ENCODE peak calls at places on chromosomes 16 and 17, in nine cellular contexts. One of them, this sample, is unnamed.

GRCh38 chr16:4663756-4664465 is 29.5 kb upstream of the NUDT16L1 start:
- DNase-seq in EL: no peak
- DNase-seq in NCI-H2081: no peak
- DNase-seq in hypothalamus: no peak
- DNase-seq in SK-N-SH: no peak
- DNase-seq in adipocyte: no peak
- DNase-seq in nephron progenitor cell: no peak
- DNase-seq in activated CD4-positive, alpha-beta T cell treated with anti-CD3 and anti-CD28 coated beads for 48 hours: no peak
- DNase-seq in stromal cell of bone marrow: no peak
- DNase-seq in this sample: no peak

GRCh38 chr17:79036609-79037008 is 12.6 kb downstream of the C1QTNF1 start:
- DNase-seq in stromal cell of bone marrow: peak; percentile 94
- DNase-seq in NCI-H2081: no peak
- DNase-seq in EL: peak; percentile 91
- DNase-seq in nephron progenitor cell: no peak
- DNase-seq in hypothalamus: no peak
- DNase-seq in adipocyte: peak; percentile 91
- DNase-seq in SK-N-SH: no peak
- DNase-seq in activated CD4-positive, alpha-beta T cell treated with anti-CD3 and anti-CD28 coated beads for 48 hours: no peak
- DNase-seq in this sample: no peak

GRCh38 chr17:29560306-29560705 is 6.5 kb downstream of the ABHD15 start:
- DNase-seq in EL: no peak
- DNase-seq in SK-N-SH: peak; percentile 63
- DNase-seq in stromal cell of bone marrow: no peak
- DNase-seq in activated CD4-positive, alpha-beta T cell treated with anti-CD3 and anti-CD28 coated beads for 48 hours: no peak
- DNase-seq in NCI-H2081: no peak
- DNase-seq in nephron progenitor cell: no peak
- DNase-seq in adipocyte: no peak
- DNase-seq in hypothalamus: no peak
- DNase-seq in this sample: no peak

GRCh38 chr16:87369117-87369775 is 14.3 kb downstream of the FBXO31 start:
- DNase-seq in SK-N-SH: no peak
- DNase-seq in activated CD4-positive, alpha-beta T cell treated with anti-CD3 and anti-CD28 coated beads for 48 hours: no peak
- DNase-seq in nephron progenitor cell: no peak
- DNase-seq in NCI-H2081: no peak
- DNase-seq in EL: no peak
- DNase-seq in hypothalamus: no peak
- DNase-seq in stromal cell of bone marrow: no peak
- DNase-seq in adipocyte: no peak
- DNase-seq in this sample: no peak

GRCh38 chr16:71894921-71895678 is at the start of gene IST1:
- DNase-seq in stromal cell of bone marrow: peak; percentile 97
- DNase-seq in SK-N-SH: peak; percentile 98
- DNase-seq in EL: peak; percentile 99
- DNase-seq in hypothalamus: peak; percentile 97
- DNase-seq in adipocyte: peak; percentile 100
- DNase-seq in NCI-H2081: peak; percentile 91
- DNase-seq in nephron progenitor cell: peak; percentile 96
- DNase-seq in activated CD4-positive, alpha-beta T cell treated with anti-CD3 and anti-CD28 coated beads for 48 hours: peak; percentile 99
- DNase-seq in this sample: peak; percentile 95

GRCh38 chr16:2487517-2487842 is 12.6 kb downstream of the TBC1D24 start:
- DNase-seq in hypothalamus: no peak
- DNase-seq in adipocyte: no peak
- DNase-seq in EL: no peak
- DNase-seq in activated CD4-positive, alpha-beta T cell treated with anti-CD3 and anti-CD28 coated beads for 48 hours: no peak
- DNase-seq in SK-N-SH: no peak
- DNase-seq in stromal cell of bone marrow: no peak
- DNase-seq in nephron progenitor cell: no peak
- DNase-seq in NCI-H2081: no peak
- DNase-seq in this sample: no peak

GRCh38 chr17:3913531-3914318 is 2.5 kb downstream of the P2RX1 start:
- DNase-seq in adipocyte: peak; percentile 85
- DNase-seq in nephron progenitor cell: peak; percentile 90
- DNase-seq in activated CD4-positive, alpha-beta T cell treated with anti-CD3 and anti-CD28 coated beads for 48 hours: peak; percentile 89
- DNase-seq in NCI-H2081: peak; percentile 60
- DNase-seq in EL: peak; percentile 78
- DNase-seq in stromal cell of bone marrow: no peak
- DNase-seq in SK-N-SH: peak; percentile 91
- DNase-seq in hypothalamus: peak; percentile 70
- DNase-seq in this sample: peak; percentile 79

GRCh38 chr16:7236824-7237410 is 95.7 kb upstream of the RBFOX1 start:
- DNase-seq in hypothalamus: no peak
- DNase-seq in SK-N-SH: peak; percentile 18
- DNase-seq in nephron progenitor cell: no peak
- DNase-seq in activated CD4-positive, alpha-beta T cell treated with anti-CD3 and anti-CD28 coated beads for 48 hours: no peak
- DNase-seq in adipocyte: no peak
- DNase-seq in stromal cell of bone marrow: no peak
- DNase-seq in EL: no peak
- DNase-seq in NCI-H2081: no peak
- DNase-seq in this sample: no peak

GRCh38 chr17:63950940-63951907 is 19.1 kb upstream of the CD79B start:
- DNase-seq in NCI-H2081: no peak
- DNase-seq in adipocyte: no peak
- DNase-seq in activated CD4-positive, alpha-beta T cell treated with anti-CD3 and anti-CD28 coated beads for 48 hours: peak; percentile 38
- DNase-seq in EL: no peak
- DNase-seq in hypothalamus: no peak
- DNase-seq in SK-N-SH: no peak
- DNase-seq in stromal cell of bone marrow: no peak
- DNase-seq in nephron progenitor cell: no peak
- DNase-seq in this sample: peak; percentile 67

GRCh38 chr16:19393226-19394074 is 24.2 kb upstream of the TMC5 start:
- DNase-seq in adipocyte: no peak
- DNase-seq in stromal cell of bone marrow: no peak
- DNase-seq in hypothalamus: no peak
- DNase-seq in EL: peak; percentile 43
- DNase-seq in nephron progenitor cell: no peak
- DNase-seq in SK-N-SH: no peak
- DNase-seq in activated CD4-positive, alpha-beta T cell treated with anti-CD3 and anti-CD28 coated beads for 48 hours: no peak
- DNase-seq in NCI-H2081: no peak
- DNase-seq in this sample: no peak

GRCh38 chr16:89633064-89633631 is 19.7 kb downstream of the DPEP1 start:
- DNase-seq in EL: peak; percentile 95
- DNase-seq in nephron progenitor cell: no peak
- DNase-seq in hypothalamus: no peak
- DNase-seq in stromal cell of bone marrow: peak; percentile 64
- DNase-seq in NCI-H2081: no peak
- DNase-seq in activated CD4-positive, alpha-beta T cell treated with anti-CD3 and anti-CD28 coated beads for 48 hours: no peak
- DNase-seq in adipocyte: peak; percentile 70
- DNase-seq in SK-N-SH: peak; percentile 67
- DNase-seq in this sample: peak; percentile 96

GRCh38 chr16:4684030-4684715 is 9.2 kb upstream of the NUDT16L1 start:
- DNase-seq in SK-N-SH: no peak
- DNase-seq in NCI-H2081: no peak
- DNase-seq in activated CD4-positive, alpha-beta T cell treated with anti-CD3 and anti-CD28 coated beads for 48 hours: no peak
- DNase-seq in EL: no peak
- DNase-seq in stromal cell of bone marrow: no peak
- DNase-seq in adipocyte: no peak
- DNase-seq in nephron progenitor cell: no peak
- DNase-seq in hypothalamus: no peak
- DNase-seq in this sample: no peak

GRCh38 chr17:14198013-14198412 is 38.6 kb downstream of the CDRT15 start:
- DNase-seq in EL: no peak
- DNase-seq in SK-N-SH: peak; percentile 79
- DNase-seq in hypothalamus: no peak
- DNase-seq in nephron progenitor cell: peak; percentile 22
- DNase-seq in activated CD4-positive, alpha-beta T cell treated with anti-CD3 and anti-CD28 coated beads for 48 hours: no peak
- DNase-seq in stromal cell of bone marrow: no peak
- DNase-seq in NCI-H2081: no peak
- DNase-seq in adipocyte: no peak
- DNase-seq in this sample: no peak

GRCh38 chr16:74601131-74601871 is 5.6 kb downstream of the GLG1 start:
- DNase-seq in nephron progenitor cell: no peak
- DNase-seq in hypothalamus: no peak
- DNase-seq in SK-N-SH: peak; percentile 30
- DNase-seq in stromal cell of bone marrow: no peak
- DNase-seq in NCI-H2081: no peak
- DNase-seq in activated CD4-positive, alpha-beta T cell treated with anti-CD3 and anti-CD28 coated beads for 48 hours: peak; percentile 68
- DNase-seq in adipocyte: no peak
- DNase-seq in EL: no peak
- DNase-seq in this sample: no peak

GRCh38 chr17:75551276-75551675 is 25.8 kb downstream of the LLGL2 start:
- DNase-seq in SK-N-SH: no peak
- DNase-seq in adipocyte: no peak
- DNase-seq in nephron progenitor cell: no peak
- DNase-seq in hypothalamus: no peak
- DNase-seq in stromal cell of bone marrow: no peak
- DNase-seq in activated CD4-positive, alpha-beta T cell treated with anti-CD3 and anti-CD28 coated beads for 48 hours: no peak
- DNase-seq in EL: no peak
- DNase-seq in NCI-H2081: no peak
- DNase-seq in this sample: no peak

GRCh38 chr17:53749178-53749577 is 73.5 kb upstream of the KIF2B start:
- DNase-seq in adipocyte: no peak
- DNase-seq in stromal cell of bone marrow: peak; percentile 5
- DNase-seq in NCI-H2081: no peak
- DNase-seq in activated CD4-positive, alpha-beta T cell treated with anti-CD3 and anti-CD28 coated beads for 48 hours: no peak
- DNase-seq in SK-N-SH: no peak
- DNase-seq in EL: peak; percentile 55
- DNase-seq in nephron progenitor cell: no peak
- DNase-seq in hypothalamus: no peak
- DNase-seq in this sample: peak; percentile 11

GRCh38 chr17:16419929-16420271 is 4.5 kb downstream of the TRPV2 start:
- DNase-seq in adipocyte: peak; percentile 38
- DNase-seq in nephron progenitor cell: no peak
- DNase-seq in SK-N-SH: no peak
- DNase-seq in activated CD4-positive, alpha-beta T cell treated with anti-CD3 and anti-CD28 coated beads for 48 hours: peak; percentile 66
- DNase-seq in EL: peak; percentile 92
- DNase-seq in NCI-H2081: no peak
- DNase-seq in hypothalamus: no peak
- DNase-seq in stromal cell of bone marrow: peak; percentile 75
- DNase-seq in this sample: no peak

GRCh38 chr17:40015005-40015997 is at the start of gene CSF3:
- DNase-seq in stromal cell of bone marrow: no peak
- DNase-seq in EL: no peak
- DNase-seq in NCI-H2081: no peak
- DNase-seq in adipocyte: no peak
- DNase-seq in hypothalamus: no peak
- DNase-seq in activated CD4-positive, alpha-beta T cell treated with anti-CD3 and anti-CD28 coated beads for 48 hours: no peak
- DNase-seq in nephron progenitor cell: no peak
- DNase-seq in SK-N-SH: peak; percentile 19
- DNase-seq in this sample: no peak

GRCh38 chr17:8728251-8728925 is 16.2 kb downstream of the CCDC42 start:
- DNase-seq in adipocyte: no peak
- DNase-seq in EL: no peak
- DNase-seq in stromal cell of bone marrow: no peak
- DNase-seq in nephron progenitor cell: no peak
- DNase-seq in SK-N-SH: no peak
- DNase-seq in NCI-H2081: no peak
- DNase-seq in hypothalamus: no peak
- DNase-seq in activated CD4-positive, alpha-beta T cell treated with anti-CD3 and anti-CD28 coated beads for 48 hours: no peak
- DNase-seq in this sample: no peak

GRCh38 chr17:66508896-66509843 is 206.8 kb downstream of the PRKCA start:
- DNase-seq in EL: peak; percentile 83
- DNase-seq in NCI-H2081: peak; percentile 46
- DNase-seq in hypothalamus: no peak
- DNase-seq in nephron progenitor cell: no peak
- DNase-seq in stromal cell of bone marrow: peak; percentile 91
- DNase-seq in activated CD4-positive, alpha-beta T cell treated with anti-CD3 and anti-CD28 coated beads for 48 hours: peak; percentile 76
- DNase-seq in adipocyte: peak; percentile 54
- DNase-seq in SK-N-SH: no peak
- DNase-seq in this sample: no peak

GRCh38 chr17:47806026-47806912 is 15.3 kb downstream of the OSBPL7 start:
- DNase-seq in NCI-H2081: no peak
- DNase-seq in activated CD4-positive, alpha-beta T cell treated with anti-CD3 and anti-CD28 coated beads for 48 hours: no peak
- DNase-seq in adipocyte: no peak
- DNase-seq in nephron progenitor cell: no peak
- DNase-seq in hypothalamus: no peak
- DNase-seq in stromal cell of bone marrow: no peak
- DNase-seq in SK-N-SH: peak; percentile 23
- DNase-seq in EL: no peak
- DNase-seq in this sample: no peak

GRCh38 chr16:23524001-23524400 is 13.7 kb upstream of the GGA2 start:
- DNase-seq in EL: no peak
- DNase-seq in activated CD4-positive, alpha-beta T cell treated with anti-CD3 and anti-CD28 coated beads for 48 hours: no peak
- DNase-seq in hypothalamus: no peak
- DNase-seq in stromal cell of bone marrow: no peak
- DNase-seq in adipocyte: no peak
- DNase-seq in nephron progenitor cell: no peak
- DNase-seq in NCI-H2081: no peak
- DNase-seq in SK-N-SH: no peak
- DNase-seq in this sample: no peak

GRCh38 chr16:72285728-72286127 is 113.8 kb upstream of the PMFBP1 start:
- DNase-seq in NCI-H2081: no peak
- DNase-seq in stromal cell of bone marrow: peak; percentile 57
- DNase-seq in activated CD4-positive, alpha-beta T cell treated with anti-CD3 and anti-CD28 coated beads for 48 hours: no peak
- DNase-seq in nephron progenitor cell: no peak
- DNase-seq in SK-N-SH: no peak
- DNase-seq in EL: no peak
- DNase-seq in hypothalamus: no peak
- DNase-seq in adipocyte: no peak
- DNase-seq in this sample: no peak

GRCh38 chr17:1177099-1177996 is 2.4 kb downstream of the ABR start:
- DNase-seq in stromal cell of bone marrow: no peak
- DNase-seq in EL: peak; percentile 56
- DNase-seq in adipocyte: peak; percentile 61
- DNase-seq in SK-N-SH: peak; percentile 64
- DNase-seq in nephron progenitor cell: no peak
- DNase-seq in activated CD4-positive, alpha-beta T cell treated with anti-CD3 and anti-CD28 coated beads for 48 hours: no peak
- DNase-seq in NCI-H2081: no peak
- DNase-seq in hypothalamus: no peak
- DNase-seq in this sample: no peak

GRCh38 chr16:72313903-72314302 is 141.9 kb upstream of the PMFBP1 start:
- DNase-seq in stromal cell of bone marrow: no peak
- DNase-seq in EL: no peak
- DNase-seq in nephron progenitor cell: no peak
- DNase-seq in hypothalamus: no peak
- DNase-seq in SK-N-SH: no peak
- DNase-seq in activated CD4-positive, alpha-beta T cell treated with anti-CD3 and anti-CD28 coated beads for 48 hours: no peak
- DNase-seq in NCI-H2081: no peak
- DNase-seq in adipocyte: no peak
- DNase-seq in this sample: no peak

GRCh38 chr16:18983565-18984424 is at the start of gene TMC7:
- DNase-seq in activated CD4-positive, alpha-beta T cell treated with anti-CD3 and anti-CD28 coated beads for 48 hours: peak; percentile 58
- DNase-seq in hypothalamus: peak; percentile 87
- DNase-seq in nephron progenitor cell: peak; percentile 96
- DNase-seq in adipocyte: peak; percentile 95
- DNase-seq in stromal cell of bone marrow: peak; percentile 75
- DNase-seq in EL: peak; percentile 87
- DNase-seq in NCI-H2081: peak; percentile 85
- DNase-seq in SK-N-SH: peak; percentile 94
- DNase-seq in this sample: peak; percentile 58

GRCh38 chr16:778909-779527 is 9.2 kb downstream of the RPUSD1 start:
- DNase-seq in activated CD4-positive, alpha-beta T cell treated with anti-CD3 and anti-CD28 coated beads for 48 hours: no peak
- DNase-seq in EL: no peak
- DNase-seq in adipocyte: no peak
- DNase-seq in hypothalamus: no peak
- DNase-seq in nephron progenitor cell: no peak
- DNase-seq in NCI-H2081: no peak
- DNase-seq in SK-N-SH: no peak
- DNase-seq in stromal cell of bone marrow: no peak
- DNase-seq in this sample: no peak

GRCh38 chr16:11418506-11418905 is 73.2 kb downstream of the RMI2 start:
- DNase-seq in activated CD4-positive, alpha-beta T cell treated with anti-CD3 and anti-CD28 coated beads for 48 hours: no peak
- DNase-seq in hypothalamus: no peak
- DNase-seq in NCI-H2081: no peak
- DNase-seq in stromal cell of bone marrow: peak; percentile 24
- DNase-seq in adipocyte: no peak
- DNase-seq in SK-N-SH: no peak
- DNase-seq in nephron progenitor cell: no peak
- DNase-seq in EL: no peak
- DNase-seq in this sample: no peak

GRCh38 chr17:51926448-51926847 is 232.1 kb downstream of the CA10 start:
- DNase-seq in nephron progenitor cell: no peak
- DNase-seq in activated CD4-positive, alpha-beta T cell treated with anti-CD3 and anti-CD28 coated beads for 48 hours: no peak
- DNase-seq in adipocyte: no peak
- DNase-seq in SK-N-SH: no peak
- DNase-seq in stromal cell of bone marrow: no peak
- DNase-seq in hypothalamus: no peak
- DNase-seq in EL: no peak
- DNase-seq in NCI-H2081: no peak
- DNase-seq in this sample: no peak

GRCh38 chr17:5418858-5419355 is 555 bp downstream of the NUP88 start:
- DNase-seq in nephron progenitor cell: no peak
- DNase-seq in adipocyte: peak; percentile 70
- DNase-seq in SK-N-SH: no peak
- DNase-seq in hypothalamus: no peak
- DNase-seq in activated CD4-positive, alpha-beta T cell treated with anti-CD3 and anti-CD28 coated beads for 48 hours: peak; percentile 73
- DNase-seq in stromal cell of bone marrow: no peak
- DNase-seq in NCI-H2081: no peak
- DNase-seq in EL: peak; percentile 34
- DNase-seq in this sample: no peak

GRCh38 chr17:2111691-2112090 is 56.8 kb downstream of the HIC1 start:
- DNase-seq in activated CD4-positive, alpha-beta T cell treated with anti-CD3 and anti-CD28 coated beads for 48 hours: no peak
- DNase-seq in NCI-H2081: no peak
- DNase-seq in SK-N-SH: no peak
- DNase-seq in adipocyte: peak; percentile 32
- DNase-seq in hypothalamus: no peak
- DNase-seq in stromal cell of bone marrow: no peak
- DNase-seq in EL: peak; percentile 69
- DNase-seq in nephron progenitor cell: no peak
- DNase-seq in this sample: no peak

This sample was measured in 8988T.